ENCODE peak calls at places on chromosomes 2 and 18, in eight cellular contexts. One of them, this sample, is unnamed. For H3K9me3, the result is how much of the 10 kb centered on the place peaks cover.

GRCh38 chr18:26208901-26209445 is 17.3 kb upstream of the TAF4B start:
- DNase-seq in tibial nerve: no peak
- DNase-seq in ovary: no peak
- DNase-seq in suprapubic skin: no peak
- DNase-seq in H1: no peak
- DNase-seq in spleen: no peak
- DNase-seq in transverse colon: no peak
- DNase-seq in heart left ventricle: no peak
- DNase-seq in this sample: no peak

GRCh38 chr2:202944403-202944802 is 32.3 kb downstream of the CARF start:
- DNase-seq in suprapubic skin: no peak
- DNase-seq in ovary: no peak
- DNase-seq in heart left ventricle: no peak
- DNase-seq in tibial nerve: no peak
- DNase-seq in spleen: no peak
- DNase-seq in H1: no peak
- DNase-seq in transverse colon: no peak
- DNase-seq in this sample: no peak

GRCh38 chr2:137291810-137292209 is 526.5 kb downstream of the THSD7B start:
- DNase-seq in transverse colon: no peak
- DNase-seq in heart left ventricle: no peak
- DNase-seq in suprapubic skin: no peak
- DNase-seq in H1: no peak
- DNase-seq in spleen: no peak
- DNase-seq in ovary: no peak
- DNase-seq in tibial nerve: no peak
- DNase-seq in this sample: no peak

GRCh38 chr2:137638932-137639331 is 325.3 kb upstream of the HNMT start:
- DNase-seq in transverse colon: no peak
- DNase-seq in spleen: no peak
- DNase-seq in ovary: no peak
- DNase-seq in H1: no peak
- DNase-seq in suprapubic skin: no peak
- DNase-seq in tibial nerve: no peak
- DNase-seq in heart left ventricle: no peak
- DNase-seq in this sample: no peak

GRCh38 chr2:28956890-28957289 is 24.2 kb upstream of the TOGARAM2 start:
- DNase-seq in spleen: no peak
- DNase-seq in ovary: no peak
- DNase-seq in H1: no peak
- DNase-seq in transverse colon: no peak
- DNase-seq in suprapubic skin: no peak
- DNase-seq in heart left ventricle: no peak
- DNase-seq in tibial nerve: no peak
- DNase-seq in this sample: no peak

GRCh38 chr18:80009661-80010550 is 21.5 kb upstream of the TXNL4A start:
- DNase-seq in spleen: no peak
- DNase-seq in transverse colon: peak
- DNase-seq in ovary: peak
- DNase-seq in suprapubic skin: no peak
- DNase-seq in tibial nerve: no peak
- DNase-seq in H1: no peak
- DNase-seq in heart left ventricle: peak
- DNase-seq in this sample: peak

GRCh38 chr2:44777542-44777941 is 164.0 kb upstream of the SIX3 start:
- DNase-seq in spleen: no peak
- DNase-seq in ovary: no peak
- DNase-seq in heart left ventricle: no peak
- DNase-seq in tibial nerve: no peak
- DNase-seq in suprapubic skin: no peak
- DNase-seq in H1: no peak
- DNase-seq in transverse colon: peak
- DNase-seq in this sample: no peak

GRCh38 chr2:80153151-80153550 is 151.4 kb downstream of the LRRTM1 start:
- DNase-seq in spleen: no peak
- DNase-seq in ovary: no peak
- DNase-seq in H1: no peak
- DNase-seq in transverse colon: no peak
- DNase-seq in heart left ventricle: no peak
- DNase-seq in suprapubic skin: no peak
- DNase-seq in tibial nerve: no peak
- DNase-seq in this sample: no peak

GRCh38 chr2:41836944-41837343 is 210.9 kb upstream of the PKDCC start:
- DNase-seq in transverse colon: peak
- DNase-seq in heart left ventricle: peak
- DNase-seq in H1: peak
- DNase-seq in suprapubic skin: no peak
- DNase-seq in spleen: no peak
- DNase-seq in tibial nerve: no peak
- DNase-seq in ovary: peak
- DNase-seq in this sample: no peak

GRCh38 chr18:62790836-62791772 is 75.8 kb downstream of the PHLPP1 start:
- DNase-seq in tibial nerve: no peak
- DNase-seq in heart left ventricle: no peak
- DNase-seq in suprapubic skin: no peak
- DNase-seq in spleen: no peak
- DNase-seq in ovary: no peak
- DNase-seq in H1: no peak
- DNase-seq in transverse colon: no peak
- DNase-seq in this sample: no peak

GRCh38 chr2:65919579-65920188 is 487.3 kb upstream of the SPRED2 start:
- DNase-seq in suprapubic skin: no peak
- DNase-seq in H1: no peak
- DNase-seq in ovary: no peak
- DNase-seq in heart left ventricle: no peak
- DNase-seq in transverse colon: no peak
- DNase-seq in tibial nerve: no peak
- DNase-seq in spleen: no peak
- DNase-seq in this sample: no peak

GRCh38 chr2:58447586-58447985 is 206.5 kb upstream of the FANCL start:
- DNase-seq in suprapubic skin: no peak
- DNase-seq in tibial nerve: no peak
- DNase-seq in transverse colon: no peak
- DNase-seq in heart left ventricle: no peak
- DNase-seq in spleen: no peak
- DNase-seq in H1: no peak
- DNase-seq in ovary: no peak
- DNase-seq in this sample: no peak

GRCh38 chr2:191128911-191129304 is 21.9 kb downstream of the STAT4 start:
- DNase-seq in spleen: no peak
- DNase-seq in heart left ventricle: no peak
- DNase-seq in transverse colon: no peak
- DNase-seq in ovary: no peak
- DNase-seq in tibial nerve: no peak
- DNase-seq in H1: no peak
- DNase-seq in suprapubic skin: no peak
- DNase-seq in this sample: no peak

GRCh38 chr2:47034973-47035609 is 119.5 kb upstream of the MCFD2 start:
- DNase-seq in suprapubic skin: no peak
- DNase-seq in spleen: peak
- DNase-seq in H1: no peak
- DNase-seq in ovary: no peak
- DNase-seq in tibial nerve: peak
- DNase-seq in heart left ventricle: peak
- DNase-seq in transverse colon: peak
- DNase-seq in this sample: no peak

GRCh38 chr18:28175930-28176673 is 828 bp downstream of the CDH2 start:
- DNase-seq in H1: no peak
- DNase-seq in spleen: no peak
- DNase-seq in suprapubic skin: no peak
- DNase-seq in tibial nerve: no peak
- DNase-seq in ovary: peak
- DNase-seq in transverse colon: no peak
- DNase-seq in heart left ventricle: peak
- DNase-seq in this sample: peak

GRCh38 chr18:50675043-50675442 is 115.2 kb downstream of the MAPK4 start:
- DNase-seq in suprapubic skin: no peak
- DNase-seq in ovary: no peak
- DNase-seq in spleen: peak
- DNase-seq in tibial nerve: no peak
- DNase-seq in heart left ventricle: no peak
- DNase-seq in H1: no peak
- DNase-seq in transverse colon: no peak
- DNase-seq in this sample: no peak

GRCh38 chr2:161844845-161845244 is 220.6 kb downstream of the SLC4A10 start:
- DNase-seq in ovary: no peak
- DNase-seq in H1: no peak
- DNase-seq in suprapubic skin: no peak
- DNase-seq in spleen: no peak
- DNase-seq in tibial nerve: no peak
- DNase-seq in transverse colon: no peak
- DNase-seq in heart left ventricle: no peak
- DNase-seq in this sample: no peak

GRCh38 chr2:182228073-182228473 is 198.8 kb downstream of the PDE1A start:
- DNase-seq in ovary: no peak
- DNase-seq in H1: no peak
- DNase-seq in heart left ventricle: no peak
- DNase-seq in transverse colon: no peak
- DNase-seq in suprapubic skin: no peak
- DNase-seq in tibial nerve: no peak
- DNase-seq in spleen: no peak
- DNase-seq in this sample: no peak
- H3K9me3 ChIP-seq in ovary: under half
- H3K9me3 ChIP-seq in H1: under half
- H3K9me3 ChIP-seq in heart left ventricle: under half
- H3K9me3 ChIP-seq in transverse colon: under half
- H3K9me3 ChIP-seq in suprapubic skin: under half
- H3K9me3 ChIP-seq in tibial nerve: under half
- H3K9me3 ChIP-seq in spleen: under half
- H3K9me3 ChIP-seq in this sample: under half

GRCh38 chr2:171260471-171261424 is 100.1 kb upstream of the TLK1 start:
- DNase-seq in ovary: no peak
- DNase-seq in spleen: no peak
- DNase-seq in H1: peak
- DNase-seq in heart left ventricle: no peak
- DNase-seq in transverse colon: no peak
- DNase-seq in tibial nerve: no peak
- DNase-seq in suprapubic skin: no peak
- DNase-seq in this sample: no peak
- H3K4me3 ChIP-seq in ovary: no peak
- H3K4me3 ChIP-seq in spleen: no peak
- H3K4me3 ChIP-seq in H1: no peak
- H3K4me3 ChIP-seq in heart left ventricle: no peak
- H3K4me3 ChIP-seq in transverse colon: no peak
- H3K4me3 ChIP-seq in tibial nerve: no peak
- H3K4me3 ChIP-seq in suprapubic skin: no peak
- H3K4me3 ChIP-seq in this sample: no peak

DNA sequence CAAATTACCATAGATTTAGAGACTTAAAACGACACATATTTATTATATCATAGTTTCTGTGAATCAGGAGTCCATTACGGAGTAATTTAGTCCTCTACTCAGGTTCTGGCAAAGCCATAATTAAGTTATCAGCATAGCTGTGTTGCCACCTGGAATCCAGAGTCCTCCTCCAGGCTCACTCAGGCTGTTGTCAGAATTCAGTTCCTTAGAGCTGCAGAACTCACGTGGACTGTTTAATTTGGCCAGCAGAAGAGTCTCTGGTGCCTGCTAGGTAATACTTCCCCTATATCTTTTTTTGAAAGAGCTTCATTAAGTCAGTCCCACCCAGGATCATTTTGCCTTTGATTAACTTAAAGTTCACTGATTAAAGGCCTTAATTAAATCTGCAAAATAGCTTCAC is 891.5 kb downstream of the SUCLG1 start:
- DNase-seq in H1: no peak
- DNase-seq in transverse colon: no peak
- DNase-seq in tibial nerve: no peak
- DNase-seq in heart left ventricle: no peak
- DNase-seq in suprapubic skin: no peak
- DNase-seq in ovary: no peak
- DNase-seq in spleen: no peak
- DNase-seq in this sample: no peak
- TF ChIP-seq POLR2A in H1: no peak
- TF ChIP-seq POLR2A in transverse colon: no peak
- TF ChIP-seq POLR2A in tibial nerve: no peak
- TF ChIP-seq POLR2A in heart left ventricle: no peak
- TF ChIP-seq POLR2A in suprapubic skin: no peak
- TF ChIP-seq POLR2A in ovary: no peak
- TF ChIP-seq POLR2A in spleen: no peak
- TF ChIP-seq POLR2A in this sample: no peak

GRCh38 chr2:2706306-2706705 is 375.2 kb upstream of the MYT1L start:
- DNase-seq in suprapubic skin: no peak
- DNase-seq in spleen: peak
- DNase-seq in ovary: no peak
- DNase-seq in transverse colon: no peak
- DNase-seq in tibial nerve: no peak
- DNase-seq in H1: no peak
- DNase-seq in heart left ventricle: no peak
- DNase-seq in this sample: no peak

GRCh38 chr2:2708575-2708974 is 377.5 kb upstream of the MYT1L start:
- DNase-seq in suprapubic skin: no peak
- DNase-seq in transverse colon: no peak
- DNase-seq in H1: no peak
- DNase-seq in tibial nerve: no peak
- DNase-seq in ovary: peak
- DNase-seq in spleen: no peak
- DNase-seq in heart left ventricle: no peak
- DNase-seq in this sample: no peak

GRCh38 chr2:2705871-2706270 is 374.8 kb upstream of the MYT1L start:
- DNase-seq in spleen: peak
- DNase-seq in tibial nerve: no peak
- DNase-seq in H1: no peak
- DNase-seq in ovary: no peak
- DNase-seq in suprapubic skin: no peak
- DNase-seq in transverse colon: no peak
- DNase-seq in heart left ventricle: no peak
- DNase-seq in this sample: no peak

GRCh38 chr2:2709091-2709770 is 378.2 kb upstream of the MYT1L start:
- DNase-seq in H1: no peak
- DNase-seq in suprapubic skin: no peak
- DNase-seq in heart left ventricle: no peak
- DNase-seq in ovary: no peak
- DNase-seq in transverse colon: no peak
- DNase-seq in spleen: no peak
- DNase-seq in tibial nerve: no peak
- DNase-seq in this sample: no peak

DNA sequence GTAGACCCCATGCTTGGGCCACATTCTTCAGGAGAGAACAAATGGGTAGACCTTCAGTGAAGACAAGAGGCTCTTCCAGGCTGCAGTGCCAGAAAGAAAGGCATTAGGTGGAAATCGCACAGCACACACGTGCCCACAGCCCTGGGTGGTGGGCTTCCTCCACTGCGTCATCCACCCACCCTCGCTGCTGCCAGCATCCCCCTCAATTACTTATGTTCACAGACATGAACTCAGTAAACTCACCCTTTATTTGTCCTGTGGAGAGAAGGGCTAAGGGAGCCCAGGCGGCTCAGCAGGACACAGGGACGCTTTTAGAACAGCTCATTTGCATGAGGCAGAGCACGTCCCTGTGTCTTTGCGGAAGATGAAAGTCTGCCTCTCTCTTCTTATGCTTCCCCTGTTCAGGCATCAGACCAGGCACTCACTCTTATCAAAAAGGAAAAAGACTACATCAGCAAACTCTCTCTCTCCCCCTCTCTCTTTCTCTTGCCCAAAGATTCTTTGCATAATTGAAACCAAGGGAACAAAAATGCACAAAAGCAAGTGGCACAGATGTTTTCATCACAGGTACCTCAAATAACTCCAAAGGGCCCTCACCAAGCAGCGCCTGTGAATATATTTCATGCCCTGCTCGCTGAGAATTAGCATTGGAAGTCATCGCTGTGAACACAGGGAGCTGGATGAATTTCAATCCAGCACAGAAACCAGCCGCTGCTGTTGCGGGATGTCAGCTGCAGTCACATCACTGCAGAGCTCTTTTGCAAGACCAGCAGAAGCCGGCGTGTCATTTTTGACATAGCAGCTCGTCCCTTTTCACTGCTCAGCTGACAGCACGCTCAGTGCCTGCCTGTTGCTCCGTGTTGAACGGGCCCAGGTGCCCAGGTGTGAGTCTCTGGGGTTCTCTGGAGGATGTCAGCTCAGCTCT is 376.3 kb upstream of the MYT1L start:
- DNase-seq in transverse colon: no peak
- DNase-seq in ovary: no peak
- DNase-seq in tibial nerve: no peak
- DNase-seq in H1: no peak
- DNase-seq in heart left ventricle: no peak
- DNase-seq in spleen: no peak
- DNase-seq in suprapubic skin: no peak
- DNase-seq in this sample: no peak
- H3K9me3 ChIP-seq in transverse colon: under half
- H3K9me3 ChIP-seq in ovary: under half
- H3K9me3 ChIP-seq in tibial nerve: under half
- H3K9me3 ChIP-seq in H1: under half
- H3K9me3 ChIP-seq in heart left ventricle: under half
- H3K9me3 ChIP-seq in spleen: under half
- H3K9me3 ChIP-seq in suprapubic skin: under half
- H3K9me3 ChIP-seq in this sample: under half

This sample was measured in right lobe of liver.